ENCODE peak calls at places on chromosomes 4 and X, in nine cellular contexts. E is GF-D8; K is SHP77; J is stimulated activated CD4-positive, alpha-beta T cell treated with anti-CD3 and anti-CD28 coated beads, TNF-alpha, amount 100 ng/mL, for 24 hours; O is NCI-H1105 treated with DMSO at 0.1 percent for 48 hours; V is left cardiac atrium; X is SK-N-SH; H is NCI-H345; Q is sigmoid colon. A is an unnamed sample.

GRCh38 chr4:23373269-23373668 is 516.6 kb downstream of the PPARGC1A start:
- DNase-seq in E (no peak), K (no peak), J (no peak), O (no peak), V (peak), X (no peak), H (peak), Q (no peak), A (peak)

GRCh38 chrX:124344246-124344645 is 2.1 kb upstream of the SH2D1A start:
- DNase-seq in E (no peak), K (no peak), J (no peak), O (no peak), V (no peak), X (no peak), H (no peak), Q (no peak), A (no peak)

GRCh38 chr4:153809916-153810810 is 21.3 kb upstream of the SFRP2 start:
- DNase-seq in E (no peak), K (no peak), J (no peak), O (no peak), V (no peak), X (no peak), H (no peak), Q (no peak), A (no peak)

GRCh38 chr4:189843392-189844009 is 97.2 kb upstream of the FRG1 start:
- DNase-seq in E (no peak), K (no peak), J (no peak), O (no peak), V (no peak), X (no peak), H (no peak), Q (no peak), A (no peak)

GRCh38 chr4:2535386-2536192 is 858 bp upstream of the FAM193A start:
- DNase-seq in E (peak), K (no peak), J (peak), O (peak), V (peak), X (peak), H (peak), Q (peak), A (peak)

GRCh38 chr4:116223059-116223732 is 862.2 kb downstream of the TRAM1L1 start:
- DNase-seq in E (no peak), K (no peak), J (no peak), O (no peak), V (no peak), X (no peak), H (no peak), Q (no peak), A (no peak)

GRCh38 chr4:2947926-2948325 is 15.3 kb downstream of the NOP14 start:
- DNase-seq in E (no peak), K (no peak), J (no peak), O (no peak), V (peak), X (no peak), H (no peak), Q (peak), A (peak)

GRCh38 chrX:11367609-11368430 is 74.6 kb downstream of the AMELX start:
- DNase-seq in E (no peak), K (no peak), J (no peak), O (no peak), V (no peak), X (no peak), H (peak), Q (no peak), A (no peak)

GRCh38 chrX:154430916-154431315 is 2.4 kb downstream of the ATP6AP1 start:
- DNase-seq in E (peak), K (no peak), J (no peak), O (no peak), V (no peak), X (no peak), H (no peak), Q (no peak), A (no peak)

GRCh38 chr4:663438-664428 is 10.3 kb downstream of the ATP5ME start:
- DNase-seq in E (no peak), K (no peak), J (peak), O (peak), V (peak), X (peak), H (peak), Q (peak), A (peak)

GRCh38 chr4:152983774-152984411 is 47.8 kb downstream of the FHDC1 start:
- DNase-seq in E (no peak), K (no peak), J (no peak), O (no peak), V (no peak), X (no peak), H (no peak), Q (no peak), A (no peak)

GRCh38 chrX:51837926-51838325 is 55.5 kb upstream of the MAGED1 start:
- DNase-seq in E (no peak), K (no peak), J (no peak), O (peak), V (peak), X (peak), H (peak), Q (peak), A (peak)

GRCh38 chr4:76499461-76499860 is 64.4 kb downstream of the SHROOM3 start:
- DNase-seq in E (no peak), K (no peak), J (no peak), O (no peak), V (no peak), X (no peak), H (no peak), Q (no peak), A (no peak)

GRCh38 chr4:147571021-147571770 is 46.0 kb upstream of the TMEM184C start:
- DNase-seq in E (no peak), K (no peak), J (no peak), O (no peak), V (no peak), X (no peak), H (no peak), Q (no peak), A (no peak)

GRCh38 chr4:48331577-48332340 is 9.6 kb upstream of the SLAIN2 start:
- DNase-seq in E (no peak), K (no peak), J (no peak), O (no peak), V (no peak), X (no peak), H (no peak), Q (no peak), A (no peak)

GRCh38 chr4:89741768-89742167 is 95.2 kb downstream of the SNCA start:
- DNase-seq in E (no peak), K (no peak), J (no peak), O (no peak), V (no peak), X (no peak), H (no peak), Q (no peak), A (no peak)

GRCh38 chrX:14051416-14051815 is 21.7 kb upstream of the GEMIN8 start:
- DNase-seq in E (no peak), K (no peak), J (no peak), O (peak), V (no peak), X (no peak), H (no peak), Q (no peak), A (no peak)

GRCh38 chr4:165865995-165866650 is 6.9 kb upstream of the TLL1 start:
- DNase-seq in E (no peak), K (no peak), J (no peak), O (no peak), V (no peak), X (no peak), H (no peak), Q (no peak), A (no peak)